ENCODE peak calls at places on chromosome 10, in five cellular contexts. F is GM12865, O is SK-N-SH, A is NB4, D is IMR-90. L is an unnamed sample.

GRCh38 chr10:111877274-111877673 is 306.3 kb downstream of the GPAM start:
- DNase-seq in A (no peak), D (no peak), O (no peak), F (no peak), L (no peak)

GRCh38 chr10:5744849-5745248 is 60.2 kb downstream of the TASOR2 start:
- DNase-seq in F (no peak), D (no peak), O (no peak), A (no peak), L (no peak)

GRCh38 chr10:48431871-48432270 is 125.4 kb downstream of the MAPK8 start:
- DNase-seq in D (peak), F (no peak), O (no peak), A (no peak), L (peak)

GRCh38 chr10:28818645-28819036 is 141.3 kb downstream of the BAMBI start:
- DNase-seq in F (no peak), D (no peak), A (no peak), O (no peak), L (no peak)

GRCh38 chr10:97427571-97428179 is 1.7 kb downstream of the PGAM1 start:
- DNase-seq in A (peak), F (peak), D (peak), O (peak), L (peak)

GRCh38 chr10:60911216-60911615 is 32.8 kb downstream of the RHOBTB1 start:
- DNase-seq in A (no peak), D (no peak), O (no peak), F (no peak), L (no peak)

GRCh38 chr10:71840177-71840711 is 10.8 kb downstream of the PSAP start:
- DNase-seq in O (peak), A (no peak), D (peak), F (no peak), L (peak)

GRCh38 chr10:132274986-132275385 is 32.8 kb downstream of the STK32C start:
- DNase-seq in F (no peak), O (no peak), A (no peak), D (no peak), L (no peak)

GRCh38 chr10:60967854-60968484 is 24.0 kb upstream of the RHOBTB1 start:
- DNase-seq in A (peak), F (no peak), D (no peak), O (no peak), L (no peak)

GRCh38 chr10:97640868-97641811 is 669 bp downstream of the PI4K2A start:
- DNase-seq in F (peak), D (peak), O (peak), A (peak), L (peak)

GRCh38 chr10:6186894-6187256 is 15.9 kb upstream of the PFKFB3 start:
- DNase-seq in A (no peak), D (no peak), F (no peak), O (no peak), L (no peak)

GRCh38 chr10:17290226-17290625 is 62.2 kb downstream of the VIM start:
- DNase-seq in A (peak), F (peak), D (peak), O (peak), L (peak)

GRCh38 chr10:122861724-122862161 is 16.1 kb upstream of the CUZD1 start:
- DNase-seq in F (no peak), D (peak), O (no peak), A (no peak), L (peak)

GRCh38 chr10:63376560-63377304 is 89.0 kb downstream of the JMJD1C start:
- DNase-seq in O (no peak), A (peak), F (peak), D (peak), L (peak)

GRCh38 chr10:6115824-6116350 is 27.1 kb downstream of the RBM17 start:
- DNase-seq in D (peak), A (no peak), F (no peak), O (no peak), L (no peak)

GRCh38 chr10:22823109-22823508 is 104.7 kb upstream of the ARMC3 start:
- DNase-seq in F (peak), A (no peak), O (no peak), D (peak), L (peak)

GRCh38 chr10:103724771-103725170 is 130.6 kb downstream of the SH3PXD2A start:
- DNase-seq in F (no peak), O (no peak), D (no peak), A (no peak), L (no peak)

GRCh38 chr10:87552248-87552914 is 47.7 kb downstream of the MINPP1 start:
- DNase-seq in O (no peak), D (peak), A (no peak), F (no peak), L (peak)

GRCh38 chr10:3975016-3975415 is 190.0 kb upstream of the KLF6 start:
- DNase-seq in D (no peak), O (no peak), A (no peak), F (no peak), L (no peak)

GRCh38 chr10:48509974-48510692 is 94.7 kb downstream of the ARHGAP22 start:
- DNase-seq in O (no peak), A (peak), D (no peak), F (peak), L (no peak)

GRCh38 chr10:43591303-43591904 is 14.8 kb upstream of the ZNF485 start:
- DNase-seq in D (no peak), A (no peak), O (no peak), F (no peak), L (no peak)

GRCh38 chr10:52215745-52216361 is 98.2 kb upstream of the DKK1 start:
- DNase-seq in D (peak), A (peak), O (peak), F (peak), L (peak)

GRCh38 chr10:8600192-8600591 is 545.7 kb downstream of the GATA3 start:
- DNase-seq in D (no peak), A (no peak), F (no peak), O (no peak), L (no peak)

GRCh38 chr10:101063548-101064414 is 2.0 kb downstream of the KAZALD1 start:
- DNase-seq in F (no peak), A (peak), O (no peak), D (no peak), L (no peak)

GRCh38 chr10:72263613-72264241 is 10.0 kb upstream of the DDIT4 start:
- DNase-seq in F (peak), A (no peak), D (no peak), O (no peak), L (no peak)

GRCh38 chr10:68088744-68089143 is 13.7 kb upstream of the HERC4 start:
- DNase-seq in F (peak), A (peak), O (no peak), D (peak), L (peak)

GRCh38 chr10:88089498-88089897 is 226.1 kb downstream of the PTEN start:
- DNase-seq in A (no peak), O (no peak), D (no peak), F (no peak), L (no peak)

GRCh38 chr10:9331583-9332008 is 1277.1 kb downstream of the GATA3 start:
- DNase-seq in D (peak), O (peak), A (peak), F (peak), L (peak)

GRCh38 chr10:71522438-71523144 is 125.9 kb downstream of the CDH23 start:
- DNase-seq in O (no peak), D (no peak), A (no peak), F (no peak), L (no peak)

GRCh38 chr10:31034041-31034918 is 2.6 kb upstream of the ZNF438 start:
- DNase-seq in F (no peak), O (no peak), D (peak), A (peak), L (peak)

GRCh38 chr10:71661060-71661622 is 58.4 kb downstream of the C10orf105 start:
- DNase-seq in O (no peak), F (no peak), D (no peak), A (no peak), L (no peak)

GRCh38 chr10:87594864-87595263 is 64.8 kb upstream of the PAPSS2 start:
- DNase-seq in A (no peak), D (no peak), F (no peak), O (no peak), L (no peak)

GRCh38 chr10:44071479-44071878 is 313.4 kb downstream of the CXCL12 start:
- DNase-seq in F (no peak), O (no peak), A (no peak), D (peak), L (no peak)

GRCh38 chr10:101780187-101780817 is 2.9 kb downstream of the NPM3 start:
- DNase-seq in A (no peak), F (peak), D (no peak), O (peak), L (no peak)

GRCh38 chr10:98308602-98309365 is 40.8 kb upstream of the LOXL4 start:
- DNase-seq in A (no peak), D (no peak), F (no peak), O (peak), L (no peak)

GRCh38 chr10:31929986-31930675 is 1.5 kb upstream of the ARHGAP12 start:
- DNase-seq in F (peak), A (peak), O (no peak), D (no peak), L (no peak)

GRCh38 chr10:69486922-69487730 is 35.9 kb downstream of the TSPAN15 start:
- DNase-seq in A (no peak), F (no peak), O (peak), D (no peak), L (no peak)

GRCh38 chr10:100989088-100989487 is 1.7 kb downstream of the TWNK start:
- DNase-seq in D (no peak), F (no peak), O (no peak), A (no peak), L (no peak)

L was measured in iris pigment epithelial cell.